ENCODE peak calls at places on chromosome X, in six cellular contexts. Y, O, C, F, X and W are unnamed samples.

GRCh38 chrX:15686818-15687685 is 22.4 kb upstream of the CLTRN start:
- DNase-seq in Y (peak; percentile 70), O (peak; percentile 18), C (peak; percentile 80), F (peak; percentile 49), X (no peak), W (no peak)

GRCh38 chrX:63434665-63435064 is 83.5 kb upstream of the SPIN4 start:
- DNase-seq in Y (no peak), O (peak; percentile 44), C (no peak), F (peak; percentile 67), X (no peak), W (no peak)

GRCh38 chrX:40068048-40068447 is 29.7 kb downstream of the BCOR start:
- DNase-seq in Y (no peak), O (no peak), C (no peak), F (peak; percentile 16), X (no peak), W (no peak)

GRCh38 chrX:121231566-121232358 is 184.4 kb downstream of the GLUD2 start:
- DNase-seq in Y (no peak), O (no peak), C (no peak), F (no peak), X (no peak), W (no peak)

GRCh38 chrX:101659601-101660063 is at the start of gene ARMCX2:
- DNase-seq in Y (peak; percentile 63), O (peak; percentile 61), C (peak; percentile 64), F (no peak), X (peak; percentile 59), W (peak; percentile 65)

GRCh38 chrX:17525266-17525665 is 150.3 kb downstream of the NHS start:
- DNase-seq in Y (no peak), O (peak; percentile 29), C (no peak), F (no peak), X (no peak), W (no peak)

GRCh38 chrX:72041166-72041565 is 90.5 kb downstream of the RTL5 start:
- DNase-seq in Y (no peak), O (no peak), C (no peak), F (no peak), X (no peak), W (no peak)

GRCh38 chrX:54747713-54748393 is 50.2 kb downstream of the ITIH6 start:
- DNase-seq in Y (no peak), O (no peak), C (no peak), F (no peak), X (no peak), W (no peak)

GRCh38 chrX:40420899-40421729 is 159.7 kb upstream of the ATP6AP2 start:
- DNase-seq in Y (no peak), O (peak; percentile 71), C (peak; percentile 43), F (peak; percentile 52), X (no peak), W (no peak)

GRCh38 chrX:11890843-11891514 is 132.9 kb downstream of the MSL3 start:
- DNase-seq in Y (no peak), O (no peak), C (no peak), F (no peak), X (peak; percentile 57), W (no peak)

GRCh38 chrX:71603618-71604017 is 14.7 kb downstream of the CXCR3 start:
- DNase-seq in Y (no peak), O (no peak), C (no peak), F (no peak), X (no peak), W (no peak)

GRCh38 chrX:140432328-140433025 is 72.4 kb downstream of the SOX3 start:
- DNase-seq in Y (peak; percentile 56), O (peak; percentile 31), C (no peak), F (no peak), X (no peak), W (no peak)

GRCh38 chrX:9526965-9527364 is 62.1 kb downstream of the TBL1X start:
- DNase-seq in Y (no peak), O (no peak), C (no peak), F (no peak), X (no peak), W (no peak)

GRCh38 chrX:24245201-24245600 is 68.7 kb downstream of the SUPT20HL2 start:
- DNase-seq in Y (no peak), O (peak; percentile 61), C (peak; percentile 61), F (peak; percentile 46), X (no peak), W (no peak)

GRCh38 chrX:96575011-96575410 is 109.6 kb upstream of the DIAPH2 start:
- DNase-seq in Y (no peak), O (no peak), C (no peak), F (no peak), X (no peak), W (no peak)

DNA sequence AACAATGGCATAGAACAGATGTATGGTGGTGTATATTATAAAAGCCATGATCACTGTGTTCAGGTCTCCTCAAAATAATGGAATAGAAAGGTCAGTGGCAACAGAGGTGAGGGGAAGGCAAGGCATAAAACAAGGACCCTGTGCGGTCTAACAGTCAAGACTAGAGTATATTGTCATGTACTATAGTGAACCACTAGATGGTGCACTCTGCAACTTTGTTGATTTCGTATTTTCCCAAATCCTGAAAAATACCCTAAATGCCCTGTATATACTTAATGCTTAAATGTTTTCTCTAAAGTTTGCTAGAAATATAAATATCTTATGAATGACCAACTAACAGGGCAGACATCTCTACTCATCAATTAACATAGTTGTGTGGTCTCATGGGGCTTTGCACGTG is 453.0 kb downstream of the PCDH11X start:
- DNase-seq in Y (no peak), O (no peak), C (peak; percentile 30), F (no peak), X (no peak), W (no peak)
- TF ChIP-seq CTCF in Y (no peak), O (peak; percentile 25), C (peak; percentile 63), F (peak; percentile 56), X (no peak), W (peak; percentile 28)

GRCh38 chrX:48460031-48460430 is 10.0 kb downstream of the SLC38A5 start:
- DNase-seq in Y (no peak), O (no peak), C (no peak), F (no peak), X (no peak), W (no peak)
- H3K27ac ChIP-seq in Y (no peak overlapping the region), O (no peak overlapping the region), C (no peak overlapping the region), F (no peak overlapping the region), X (no peak overlapping the region), W (no peak overlapping the region)

GRCh38 chrX:28719620-28720019 is 132.4 kb downstream of the IL1RAPL1 start:
- DNase-seq in Y (no peak), O (no peak), C (no peak), F (no peak), X (no peak), W (no peak)
- TF ChIP-seq CTCF in Y (no peak), O (no peak), C (no peak), F (no peak), X (no peak), W (no peak)

GRCh38 chrX:47234583-47234982 is 1.8 kb downstream of the USP11 start:
- DNase-seq in Y (no peak), O (no peak), C (no peak), F (peak; percentile 30), X (no peak), W (no peak)
- H3K27ac ChIP-seq in Y (peak overlapping the region; percentile 24), O (peak overlapping the region; percentile 99), C (no peak overlapping the region), F (peak overlapping the region; percentile 98), X (peak overlapping the region; percentile 96), W (peak overlapping the region; percentile 92)